ENCODE peak calls at places on chromosomes 2 and 18, in five cellular contexts. One of them, this sample, is unnamed.

GRCh38 chr18:62028715-62029114 is 135.9 kb upstream of the RNF152 start:
- DNase-seq in central memory CD4-positive, alpha-beta T cell: no peak
- DNase-seq in AG10803: no peak
- DNase-seq in putamen: no peak
- DNase-seq in amygdala: no peak
- DNase-seq in this sample: no peak

GRCh38 chr18:25724997-25725396 is 365.4 kb downstream of the SS18 start:
- DNase-seq in central memory CD4-positive, alpha-beta T cell: no peak
- DNase-seq in AG10803: no peak
- DNase-seq in putamen: no peak
- DNase-seq in amygdala: no peak
- DNase-seq in this sample: no peak

GRCh38 chr2:6845312-6845711 is 20.4 kb downstream of the CMPK2 start:
- DNase-seq in central memory CD4-positive, alpha-beta T cell: no peak
- DNase-seq in AG10803: no peak
- DNase-seq in putamen: no peak
- DNase-seq in amygdala: no peak
- DNase-seq in this sample: no peak

GRCh38 chr2:54909006-54909405 is 141.2 kb downstream of the RTN4 start:
- DNase-seq in central memory CD4-positive, alpha-beta T cell: no peak
- DNase-seq in AG10803: peak
- DNase-seq in putamen: no peak
- DNase-seq in amygdala: no peak
- DNase-seq in this sample: no peak

GRCh38 chr2:28684142-28684858 is 67.3 kb upstream of the PPP1CB start:
- DNase-seq in central memory CD4-positive, alpha-beta T cell: no peak
- DNase-seq in AG10803: no peak
- DNase-seq in putamen: no peak
- DNase-seq in amygdala: no peak
- DNase-seq in this sample: no peak

GRCh38 chr2:79717364-79718007 is 204.6 kb downstream of the CTNNA2 start:
- DNase-seq in central memory CD4-positive, alpha-beta T cell: no peak
- DNase-seq in AG10803: peak
- DNase-seq in putamen: no peak
- DNase-seq in amygdala: no peak
- DNase-seq in this sample: no peak

GRCh38 chr18:68916734-68917133 is 118.9 kb downstream of the CCDC102B start:
- DNase-seq in central memory CD4-positive, alpha-beta T cell: no peak
- DNase-seq in AG10803: no peak
- DNase-seq in putamen: no peak
- DNase-seq in amygdala: no peak
- DNase-seq in this sample: no peak

GRCh38 chr2:25168256-25169072 is at the start of gene POMC:
- DNase-seq in central memory CD4-positive, alpha-beta T cell: peak
- DNase-seq in AG10803: peak
- DNase-seq in putamen: no peak
- DNase-seq in amygdala: no peak
- DNase-seq in this sample: no peak

GRCh38 chr2:8571286-8571791 is 110.5 kb upstream of the ID2 start:
- DNase-seq in central memory CD4-positive, alpha-beta T cell: no peak
- DNase-seq in AG10803: no peak
- DNase-seq in putamen: no peak
- DNase-seq in amygdala: no peak
- DNase-seq in this sample: no peak

GRCh38 chr2:66587216-66587615 is 152.3 kb downstream of the MEIS1 start:
- DNase-seq in central memory CD4-positive, alpha-beta T cell: no peak
- DNase-seq in AG10803: peak
- DNase-seq in putamen: no peak
- DNase-seq in amygdala: no peak
- DNase-seq in this sample: no peak

This sample was measured in globus pallidus.